ENCODE peak calls at places on chromosomes 5 and 9, in six cellular contexts. I is CD8-positive, alpha-beta T cell; R is omental fat pad; Z is progenitor cell of endocrine pancreas; J is testis; F is H9. T is an unnamed sample.

GRCh38 chr9:136961279-136962065 is 9.4 kb downstream of the LCN12 start:
- DNase-seq in I (no peak), R (no peak), Z (no peak), J (peak), F (no peak), T (no peak)

GRCh38 chr9:88748566-88749238 is 213.7 kb downstream of the NXNL2 start:
- DNase-seq in I (no peak), R (no peak), Z (no peak), J (peak), F (no peak), T (no peak)

GRCh38 chr5:93076096-93076495 is 504.9 kb downstream of the NR2F1-AS1 start:
- DNase-seq in I (no peak), R (no peak), Z (no peak), J (no peak), F (no peak), T (no peak)

GRCh38 chr9:35659340-35659739 is 1.2 kb downstream of the CCDC107 start:
- DNase-seq in I (no peak), R (no peak), Z (no peak), J (no peak), F (no peak), T (no peak)

GRCh38 chr5:151122828-151123227 is 34.8 kb downstream of the ANXA6 start:
- DNase-seq in I (no peak), R (no peak), Z (no peak), J (no peak), F (no peak), T (no peak)

GRCh38 chr9:129111143-129111761 is at the start of gene PTPA:
- DNase-seq in I (peak), R (peak), Z (peak), J (peak), F (peak), T (peak)

GRCh38 chr5:139061274-139061673 is 136.9 kb downstream of the SIL1 start:
- DNase-seq in I (no peak), R (no peak), Z (no peak), J (peak), F (no peak), T (no peak)

GRCh38 chr5:135076801-135077200 is 42.8 kb upstream of the PITX1 start:
- DNase-seq in I (no peak), R (no peak), Z (no peak), J (no peak), F (no peak), T (no peak)

GRCh38 chr9:16689352-16689938 is 181.0 kb downstream of the BNC2 start:
- DNase-seq in I (no peak), R (no peak), Z (no peak), J (peak), F (no peak), T (no peak)

GRCh38 chr9:94584555-94584954 is 9.1 kb downstream of the FBP2 start:
- DNase-seq in I (peak), R (no peak), Z (no peak), J (no peak), F (no peak), T (no peak)

GRCh38 chr5:125065114-125065513 is 318.7 kb upstream of the ZNF608 start:
- DNase-seq in I (no peak), R (no peak), Z (no peak), J (no peak), F (no peak), T (no peak)

GRCh38 chr5:5169466-5169865 is 29.3 kb downstream of the ADAMTS16 start:
- DNase-seq in I (no peak), R (no peak), Z (no peak), J (no peak), F (no peak), T (no peak)

GRCh38 chr9:137138058-137138697 is 776 bp upstream of the GRIN1 start:
- DNase-seq in I (no peak), R (no peak), Z (no peak), J (no peak), F (peak), T (no peak)

GRCh38 chr5:148911386-148911785 is 85.0 kb downstream of the ADRB2 start:
- DNase-seq in I (no peak), R (no peak), Z (no peak), J (no peak), F (no peak), T (no peak)

GRCh38 chr5:102622244-102622643 is 123.4 kb upstream of the SLCO6A1 start:
- DNase-seq in I (no peak), R (no peak), Z (no peak), J (no peak), F (no peak), T (no peak)

GRCh38 chr9:79764377-79764776 is 192.6 kb downstream of the TLE4 start:
- DNase-seq in I (no peak), R (no peak), Z (no peak), J (peak), F (no peak), T (no peak)

GRCh38 chr9:113879318-113879717 is 3.2 kb downstream of the ZNF618 start:
- DNase-seq in I (no peak), R (no peak), Z (no peak), J (peak), F (no peak), T (no peak)

GRCh38 chr9:132207839-132208615 is 46.2 kb downstream of the NTNG2 start:
- DNase-seq in I (no peak), R (no peak), Z (no peak), J (no peak), F (peak), T (no peak)

GRCh38 chr9:113958556-113958955 is 82.4 kb downstream of the ZNF618 start:
- DNase-seq in I (no peak), R (no peak), Z (no peak), J (no peak), F (no peak), T (no peak)

GRCh38 chr5:132456553-132457361 is 33.8 kb downstream of the IRF1 start:
- DNase-seq in I (peak), R (no peak), Z (no peak), J (peak), F (no peak), T (no peak)

GRCh38 chr5:108727154-108727638 is 20.5 kb upstream of the FER start:
- DNase-seq in I (no peak), R (no peak), Z (no peak), J (peak), F (no peak), T (no peak)

GRCh38 chr9:132774886-132775285 is 103.2 kb downstream of the AK8 start:
- DNase-seq in I (no peak), R (no peak), Z (no peak), J (no peak), F (no peak), T (no peak)

GRCh38 chr9:29625292-29625731 is 2052.0 kb upstream of the C9orf72 start:
- DNase-seq in I (no peak), R (no peak), Z (no peak), J (no peak), F (no peak), T (no peak)

GRCh38 chr5:57174128-57174849 is 430 bp downstream of the GPBP1 start:
- DNase-seq in I (no peak), R (no peak), Z (peak), J (peak), F (no peak), T (no peak)

GRCh38 chr5:1521671-1522600 is 1.8 kb downstream of the LPCAT1 start:
- DNase-seq in I (no peak), R (peak), Z (no peak), J (peak), F (peak), T (no peak)

GRCh38 chr5:151092750-151093149 is 11.9 kb upstream of the TNIP1 start:
- DNase-seq in I (no peak), R (no peak), Z (no peak), J (no peak), F (no peak), T (no peak)

GRCh38 chr5:83742089-83742488 is 21.4 kb upstream of the HAPLN1 start:
- DNase-seq in I (no peak), R (no peak), Z (no peak), J (no peak), F (no peak), T (no peak)

GRCh38 chr9:74940600-74940999 is 12.1 kb downstream of the C9orf40 start:
- DNase-seq in I (no peak), R (no peak), Z (no peak), J (no peak), F (no peak), T (no peak)

GRCh38 chr5:39379683-39380082 is 15.4 kb upstream of the C9 start:
- DNase-seq in I (no peak), R (no peak), Z (no peak), J (no peak), F (no peak), T (no peak)

GRCh38 chr9:112793213-112793810 is 42.8 kb downstream of the SNX30 start:
- DNase-seq in I (peak), R (no peak), Z (peak), J (peak), F (peak), T (peak)
- TF ChIP-seq CTCF in I (peak), R (no peak), Z (peak), J (peak), F (peak), T (peak)

DNA sequence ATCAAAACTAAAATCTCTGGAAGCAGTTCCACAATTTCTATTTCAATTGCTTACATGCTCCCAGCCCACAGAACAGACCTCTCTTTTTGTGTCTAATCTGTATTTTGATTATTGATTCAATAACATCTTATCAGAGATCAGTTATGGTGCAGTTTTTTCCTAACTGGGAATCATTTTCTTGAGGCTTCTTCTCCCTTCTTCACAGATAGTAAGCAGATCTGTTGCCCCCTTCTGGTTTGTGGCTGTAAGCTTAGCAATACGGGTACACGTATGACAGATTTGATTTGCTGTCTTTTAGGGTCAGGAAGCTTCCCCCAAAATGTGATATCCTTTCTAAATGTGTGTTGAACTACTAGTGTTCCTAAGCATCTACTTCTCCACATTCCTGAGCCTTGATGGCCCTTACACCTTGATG is 39.4 kb downstream of the MRPS27 start:
- DNase-seq in I (no peak), R (no peak), Z (no peak), J (peak), F (peak), T (no peak)
- TF ChIP-seq CTCF in I (no peak), R (no peak), Z (peak), J (peak), F (peak), T (no peak)

DNA sequence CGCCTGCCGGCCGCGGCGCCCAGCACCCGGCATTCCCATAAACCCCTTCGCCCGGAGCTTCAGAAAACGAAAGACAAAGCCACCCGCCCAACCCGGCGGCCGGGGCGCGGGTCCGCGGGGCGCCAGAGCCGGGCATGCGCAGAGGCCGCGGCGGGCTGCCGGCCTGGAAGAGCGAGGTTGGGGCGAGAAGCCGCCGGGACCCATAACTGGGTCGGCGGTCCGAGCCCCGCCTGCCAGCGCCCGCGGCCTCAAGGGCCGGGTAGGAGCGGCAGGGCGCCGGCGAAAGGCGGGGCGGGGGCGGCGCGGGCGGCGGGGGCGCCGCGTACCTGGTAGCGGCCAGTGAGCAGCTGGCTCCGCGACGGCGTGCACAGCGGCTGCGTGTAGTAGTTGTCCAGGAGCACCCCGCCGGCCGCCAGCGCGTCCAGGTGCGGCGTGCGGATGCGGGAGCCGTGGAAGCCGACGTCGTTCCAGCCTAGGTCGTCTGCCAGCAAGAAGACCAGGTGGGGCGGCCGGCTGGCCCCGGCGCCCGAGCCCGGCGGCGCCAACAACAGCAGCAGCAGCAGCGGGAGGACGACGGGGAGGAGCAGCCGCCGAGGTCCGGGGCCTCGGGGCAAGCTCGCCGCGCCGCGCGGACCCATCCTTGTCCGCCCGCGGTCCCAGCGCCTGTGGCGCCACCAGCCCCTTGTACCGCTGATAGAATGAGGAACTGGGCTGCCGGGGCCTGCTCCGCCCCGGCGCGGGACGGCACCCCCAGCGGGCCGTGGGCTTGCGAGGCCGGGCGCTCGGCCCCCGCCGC is at the start of gene ARSB:
- DNase-seq in I (peak), R (peak), Z (peak), J (peak), F (peak), T (peak)
- TF ChIP-seq CTCF in I (no peak), R (no peak), Z (peak), J (peak), F (no peak), T (no peak)

GRCh38 chr5:159486836-159487235 is 156.5 kb upstream of the IL12B start:
- DNase-seq in I (no peak), R (no peak), Z (no peak), J (no peak), F (no peak), T (no peak)

GRCh38 chr5:159489779-159490178 is 159.5 kb upstream of the IL12B start:
- DNase-seq in I (no peak), R (no peak), Z (no peak), J (no peak), F (no peak), T (no peak)
- TF ChIP-seq CTCF in I (no peak), R (no peak), Z (no peak), J (no peak), F (peak), T (no peak)

DNA sequence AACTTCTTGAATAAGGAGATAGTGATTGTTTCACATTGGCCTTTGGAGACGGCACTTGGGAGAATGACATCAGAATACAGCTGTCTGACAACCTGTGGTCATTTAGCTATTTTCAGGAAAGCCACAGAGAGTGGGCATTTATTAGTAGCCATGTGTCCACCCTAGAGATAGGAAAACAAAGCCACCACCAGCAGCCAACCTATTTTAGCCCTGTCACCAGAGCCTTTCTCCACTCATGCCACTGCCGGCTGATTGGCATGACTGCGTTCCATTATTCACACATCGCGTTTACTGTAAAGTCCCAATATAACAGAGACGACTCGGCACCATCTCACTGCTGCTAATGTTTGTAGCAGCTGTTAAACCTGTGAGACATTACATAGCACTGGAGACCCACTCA is 330.1 kb downstream of the NDUFS4 start:
- DNase-seq in I (no peak), R (no peak), Z (no peak), J (no peak), F (no peak), T (no peak)
- TF ChIP-seq CTCF in I (no peak), R (no peak), Z (no peak), J (no peak), F (no peak), T (no peak)